ENCODE peak calls at places on chromosome 1, in nine cellular contexts. V, M, U, G, P, X, J, O and F are unnamed samples.

GRCh38 chr1:203676455-203676854 is 49.8 kb downstream of the ATP2B4 start:
- DNase-seq in V (no peak), M (no peak), U (no peak), G (no peak), P (no peak), X (peak; percentile 50), J (no peak), O (no peak), F (no peak)

GRCh38 chr1:30847358-30847972 is 61.1 kb downstream of the SDC3 start:
- DNase-seq in V (peak; percentile 17), M (no peak), U (peak; percentile 23), G (no peak), P (peak; percentile 95), X (peak; percentile 73), J (no peak), O (no peak), F (no peak)

GRCh38 chr1:234924450-234925355 is 203.9 kb downstream of the TOMM20 start:
- DNase-seq in V (no peak), M (no peak), U (no peak), G (no peak), P (peak; percentile 15), X (no peak), J (no peak), O (no peak), F (no peak)

GRCh38 chr1:19166066-19166465 is 44.0 kb downstream of the UBR4 start:
- DNase-seq in V (no peak), M (no peak), U (no peak), G (no peak), P (no peak), X (no peak), J (no peak), O (no peak), F (no peak)

GRCh38 chr1:35222322-35223108 is 29.6 kb upstream of the SFPQ start:
- DNase-seq in V (no peak), M (no peak), U (peak; percentile 53), G (no peak), P (no peak), X (no peak), J (no peak), O (no peak), F (no peak)

GRCh38 chr1:93533677-93534076 is 85.8 kb downstream of the FNBP1L start:
- DNase-seq in V (no peak), M (no peak), U (no peak), G (no peak), P (no peak), X (no peak), J (no peak), O (no peak), F (no peak)

GRCh38 chr1:86753700-86754099 is 49.3 kb downstream of the SH3GLB1 start:
- DNase-seq in V (peak; percentile 39), M (no peak), U (no peak), G (no peak), P (no peak), X (peak; percentile 51), J (peak; percentile 6), O (no peak), F (no peak)

GRCh38 chr1:94683886-94684285 is 136.3 kb upstream of the SLC44A3 start:
- DNase-seq in V (no peak), M (no peak), U (no peak), G (no peak), P (no peak), X (no peak), J (no peak), O (no peak), F (no peak)

GRCh38 chr1:203170625-203171330 is 4.8 kb downstream of the MYBPH start:
- DNase-seq in V (no peak), M (no peak), U (no peak), G (no peak), P (no peak), X (no peak), J (no peak), O (no peak), F (no peak)

GRCh38 chr1:156727914-156728598 is at the start of gene METTL25B:
- DNase-seq in V (peak; percentile 87), M (peak; percentile 47), U (peak; percentile 86), G (peak; percentile 92), P (peak; percentile 77), X (peak; percentile 93), J (peak; percentile 80), O (no peak), F (no peak)

GRCh38 chr1:3159121-3159520 is 90.1 kb downstream of the PRDM16 start:
- DNase-seq in V (no peak), M (no peak), U (no peak), G (no peak), P (no peak), X (no peak), J (no peak), O (no peak), F (no peak)

GRCh38 chr1:154263465-154264332 is 8.7 kb upstream of the HAX1 start:
- DNase-seq in V (peak; percentile 12), M (no peak), U (no peak), G (no peak), P (no peak), X (no peak), J (no peak), O (no peak), F (no peak)

GRCh38 chr1:227885648-227886502 is 61.9 kb downstream of the WNT9A start:
- DNase-seq in V (no peak), M (peak; percentile 8), U (peak; percentile 86), G (peak; percentile 33), P (peak; percentile 46), X (no peak), J (peak; percentile 63), O (peak; percentile 38), F (no peak)

GRCh38 chr1:79262745-79263258 is 256.3 kb upstream of the ADGRL4 start:
- DNase-seq in V (no peak), M (no peak), U (no peak), G (no peak), P (no peak), X (peak; percentile 78), J (no peak), O (no peak), F (no peak)

GRCh38 chr1:27471476-27471875 is 18.5 kb downstream of the WASF2 start:
- DNase-seq in V (no peak), M (no peak), U (no peak), G (no peak), P (no peak), X (no peak), J (no peak), O (no peak), F (no peak)